ENCODE peak calls at places on chromosomes 4 and X, in six cellular contexts. R is stimulated activated CD4-positive, alpha-beta T cell treated with anti-CD3 and anti-CD28 coated beads, Interleukin-1b, Interleukin-23, amount 100 ng/mL, for 24 hours; P is NCI-H1105 treated with DMSO at 0.1 percent for 48 hours; A is dermis microvascular lymphatic vessel endothelial cell; D is fibroblast of lung; U is NCI-H1417. C is an unnamed sample.

GRCh38 chrX:79524642-79525041 is 157.5 kb upstream of the ITM2A start:
- DNase-seq in A (no peak), U (no peak), D (no peak), P (no peak), R (no peak), C (no peak)

GRCh38 chr4:102663073-102663472 is 97.7 kb downstream of the MANBA start:
- DNase-seq in D (peak), P (no peak), U (no peak), A (no peak), R (no peak), C (peak)

GRCh38 chrX:154979671-154980070 is 42.9 kb downstream of the F8 start:
- DNase-seq in R (no peak), A (no peak), U (no peak), D (no peak), P (no peak), C (no peak)

GRCh38 chrX:40157228-40158035 is 59.7 kb upstream of the BCOR start:
- DNase-seq in R (no peak), D (no peak), P (no peak), U (no peak), A (no peak), C (no peak)

GRCh38 chrX:1336331-1337143 is at the start of gene IL3RA:
- DNase-seq in A (no peak), U (no peak), P (no peak), R (no peak), D (no peak), C (no peak)

GRCh38 chr4:144449623-144450022 is 196.3 kb upstream of the HHIP start:
- DNase-seq in A (peak), D (peak), U (no peak), P (no peak), R (no peak), C (peak)

GRCh38 chr4:181647396-181648107 is 595.6 kb upstream of the TENM3 start:
- DNase-seq in P (no peak), U (no peak), A (no peak), R (no peak), D (no peak), C (no peak)

GRCh38 chr4:15778742-15779231 is 659 bp downstream of the CD38 start:
- DNase-seq in P (peak), A (no peak), D (peak), R (no peak), U (no peak), C (peak)

GRCh38 chr4:153472122-153473037 is 6.2 kb downstream of the TMEM131L start:
- DNase-seq in U (no peak), P (no peak), R (no peak), A (no peak), D (no peak), C (no peak)

GRCh38 chr4:55670695-55671094 is 34.6 kb upstream of the NMU start:
- DNase-seq in D (no peak), R (no peak), P (no peak), U (no peak), A (no peak), C (no peak)

C was measured in hepatic stellate cell.